ENCODE peak calls at places on chromosomes 1 and 21, in nine cellular contexts. Z, W, Q, I, A, O, F, M and B are unnamed samples.

GRCh38 chr1:170836146-170836545 is 99.2 kb upstream of the MROH9 start:
- DNase-seq in W (no peak), M (no peak), F (no peak), Z (peak), I (no peak), O (no peak), A (no peak), Q (no peak), B (no peak)

GRCh38 chr1:69568435-69569280 is 936 bp downstream of the LRRC7 start:
- DNase-seq in O (no peak), A (no peak), Q (peak), I (no peak), Z (no peak), M (no peak), F (peak), W (no peak), B (no peak)

GRCh38 chr1:216447898-216448568 is 24.8 kb upstream of the USH2A start:
- DNase-seq in M (no peak), O (no peak), W (no peak), F (no peak), A (no peak), Q (no peak), Z (peak), I (no peak), B (no peak)

GRCh38 chr1:84164156-84164555 is 20.1 kb downstream of the PRKACB start:
- DNase-seq in F (no peak), A (no peak), M (no peak), W (no peak), Z (no peak), Q (no peak), I (no peak), O (no peak), B (no peak)

GRCh38 chr1:231390071-231390470 is 32.0 kb downstream of the EGLN1 start:
- DNase-seq in W (no peak), F (no peak), A (no peak), Q (peak), I (no peak), M (no peak), O (no peak), Z (peak), B (no peak)

GRCh38 chr1:156528231-156528630 is 27.7 kb upstream of the MEF2D start:
- DNase-seq in O (no peak), W (no peak), F (no peak), M (no peak), Q (no peak), I (no peak), Z (no peak), A (no peak), B (no peak)

GRCh38 chr1:29145739-29146437 is 22.2 kb upstream of the TMEM200B start:
- DNase-seq in A (no peak), O (peak), W (peak), I (no peak), Z (peak), Q (no peak), F (no peak), M (no peak), B (no peak)

GRCh38 chr1:22143065-22143514 is at the start of gene WNT4:
- DNase-seq in I (no peak), M (no peak), O (peak), A (peak), W (no peak), Z (no peak), F (no peak), Q (no peak), B (no peak)

GRCh38 chr1:222095606-222096475 is 354.0 kb upstream of the DUSP10 start:
- DNase-seq in W (peak), Q (peak), Z (no peak), A (peak), O (no peak), F (peak), I (no peak), M (peak), B (no peak)

GRCh38 chr1:212699104-212699838 is 369 bp downstream of the BATF3 start:
- DNase-seq in O (peak), Q (peak), W (peak), I (no peak), Z (peak), A (peak), F (peak), M (peak), B (no peak)

GRCh38 chr1:36843906-36844610 is 190.3 kb downstream of the GRIK3 start:
- DNase-seq in I (no peak), Q (no peak), O (no peak), Z (no peak), M (no peak), W (no peak), A (no peak), F (no peak), B (no peak)

GRCh38 chr1:109239580-109240068 is 9.7 kb upstream of the CELSR2 start:
- DNase-seq in I (no peak), A (peak), O (no peak), Q (peak), Z (peak), M (no peak), F (peak), W (peak), B (no peak)

GRCh38 chr21:37562920-37563640 is 196.5 kb downstream of the DYRK1A start:
- DNase-seq in I (no peak), Z (no peak), A (peak), F (peak), O (peak), W (no peak), Q (no peak), M (no peak), B (no peak)

GRCh38 chr1:76425843-76426145 is 351.2 kb downstream of the ST6GALNAC3 start:
- DNase-seq in O (no peak), M (no peak), W (no peak), I (no peak), A (no peak), Q (peak), Z (peak), F (no peak), B (no peak)

GRCh38 chr1:235073331-235073967 is 55.2 kb downstream of the TOMM20 start:
- DNase-seq in O (no peak), F (no peak), A (peak), Z (no peak), I (no peak), M (peak), W (peak), Q (no peak), B (no peak)

GRCh38 chr1:183090386-183091006 is 67.3 kb downstream of the LAMC1 start:
- DNase-seq in W (no peak), Q (peak), Z (peak), M (peak), O (no peak), F (peak), I (no peak), A (peak), B (peak)

GRCh38 chr21:42092805-42093590 is 21.9 kb downstream of the UMODL1 start:
- DNase-seq in F (no peak), M (no peak), I (no peak), Q (no peak), Z (no peak), O (no peak), A (no peak), W (no peak), B (no peak)

GRCh38 chr1:215083408-215083961 is 948 bp downstream of the KCNK2 start:
- DNase-seq in O (peak), F (peak), A (no peak), M (no peak), W (no peak), Q (peak), I (no peak), Z (peak), B (no peak)

GRCh38 chr21:39523398-39523797 is 71.6 kb downstream of the SH3BGR start:
- DNase-seq in Z (no peak), I (no peak), O (no peak), A (peak), F (no peak), M (no peak), Q (no peak), W (no peak), B (no peak)

GRCh38 chr1:94553323-94553730 is 11.8 kb upstream of the F3 start:
- DNase-seq in I (no peak), Q (no peak), O (no peak), M (no peak), F (no peak), Z (peak), A (peak), W (no peak), B (no peak)

GRCh38 chr1:60657926-60658325 is 424.4 kb upstream of the NFIA start:
- DNase-seq in A (no peak), Q (no peak), F (no peak), M (no peak), O (no peak), W (no peak), I (no peak), Z (no peak), B (no peak)

GRCh38 chr1:53851571-53852282 is 13.6 kb upstream of the NDC1 start:
- DNase-seq in Z (no peak), I (no peak), W (no peak), M (no peak), Q (no peak), A (peak), F (no peak), O (no peak), B (no peak)

GRCh38 chr1:204775546-204775945 is 90.0 kb upstream of the LRRN2 start:
- DNase-seq in Z (no peak), I (no peak), O (no peak), Q (no peak), W (no peak), F (no peak), A (no peak), M (no peak), B (no peak)

GRCh38 chr1:245458761-245459174 is 304.0 kb downstream of the KIF26B start:
- DNase-seq in A (no peak), O (peak), I (no peak), Q (no peak), W (no peak), F (no peak), M (no peak), Z (peak), B (no peak)

GRCh38 chr1:24294757-24295371 is 24.3 kb upstream of the GRHL3 start:
- DNase-seq in M (peak), F (no peak), Q (peak), Z (no peak), O (peak), A (peak), I (no peak), W (peak), B (peak)

GRCh38 chr1:2977886-2978611 is 43.2 kb upstream of the ACTRT2 start:
- DNase-seq in W (no peak), F (no peak), O (peak), A (no peak), Z (no peak), Q (no peak), M (no peak), I (no peak), B (no peak)

GRCh38 chr1:51963592-51964308 is 26.8 kb downstream of the RAB3B start:
- DNase-seq in F (no peak), M (no peak), W (no peak), O (no peak), Z (no peak), I (no peak), Q (peak), A (no peak), B (no peak)

GRCh38 chr1:224065455-224065854 is 48.5 kb upstream of the FBXO28 start:
- DNase-seq in I (no peak), M (no peak), A (peak), W (no peak), Z (peak), F (no peak), Q (no peak), O (no peak), B (no peak)

GRCh38 chr1:81695741-81696140 is 105.0 kb upstream of the ADGRL2 start:
- DNase-seq in F (peak), Q (peak), O (peak), I (no peak), A (no peak), M (no peak), W (peak), Z (peak), B (peak)

GRCh38 chr1:40595623-40596022 is 64.2 kb downstream of the ZNF684 start:
- DNase-seq in Q (no peak), F (no peak), O (no peak), A (no peak), I (no peak), W (no peak), M (no peak), Z (no peak), B (no peak)

GRCh38 chr1:29698033-29698432 is 461.7 kb downstream of the PTPRU start:
- DNase-seq in Q (no peak), O (peak), Z (peak), F (no peak), I (no peak), A (no peak), W (peak), M (no peak), B (no peak)

GRCh38 chr1:15056515-15057285 is 96.8 kb upstream of the TMEM51 start:
- DNase-seq in W (no peak), Q (no peak), A (no peak), Z (peak), F (no peak), M (no peak), O (peak), I (no peak), B (no peak)

GRCh38 chr1:219798283-219799030 is 129.9 kb downstream of the SLC30A10 start:
- DNase-seq in Q (no peak), A (no peak), I (no peak), F (no peak), M (no peak), O (no peak), W (no peak), Z (peak), B (no peak)

GRCh38 chr1:206736878-206737728 is 33.5 kb upstream of the IL19 start:
- DNase-seq in W (no peak), A (no peak), I (no peak), M (no peak), Q (no peak), Z (no peak), O (no peak), F (no peak), B (no peak)

GRCh38 chr1:206741142-206741701 is 29.4 kb upstream of the IL19 start:
- DNase-seq in F (no peak), I (no peak), A (no peak), O (no peak), M (no peak), Q (no peak), Z (no peak), W (no peak), B (no peak)

GRCh38 chr1:206738370-206739366 is 31.9 kb upstream of the IL19 start:
- DNase-seq in O (no peak), F (no peak), M (no peak), Q (no peak), Z (peak), I (no peak), W (peak), A (peak), B (no peak)

GRCh38 chr1:206737729-206738222 is 32.8 kb upstream of the IL19 start:
- DNase-seq in Z (no peak), F (peak), M (no peak), O (peak), A (no peak), W (no peak), Q (no peak), I (no peak), B (no peak)

DNA sequence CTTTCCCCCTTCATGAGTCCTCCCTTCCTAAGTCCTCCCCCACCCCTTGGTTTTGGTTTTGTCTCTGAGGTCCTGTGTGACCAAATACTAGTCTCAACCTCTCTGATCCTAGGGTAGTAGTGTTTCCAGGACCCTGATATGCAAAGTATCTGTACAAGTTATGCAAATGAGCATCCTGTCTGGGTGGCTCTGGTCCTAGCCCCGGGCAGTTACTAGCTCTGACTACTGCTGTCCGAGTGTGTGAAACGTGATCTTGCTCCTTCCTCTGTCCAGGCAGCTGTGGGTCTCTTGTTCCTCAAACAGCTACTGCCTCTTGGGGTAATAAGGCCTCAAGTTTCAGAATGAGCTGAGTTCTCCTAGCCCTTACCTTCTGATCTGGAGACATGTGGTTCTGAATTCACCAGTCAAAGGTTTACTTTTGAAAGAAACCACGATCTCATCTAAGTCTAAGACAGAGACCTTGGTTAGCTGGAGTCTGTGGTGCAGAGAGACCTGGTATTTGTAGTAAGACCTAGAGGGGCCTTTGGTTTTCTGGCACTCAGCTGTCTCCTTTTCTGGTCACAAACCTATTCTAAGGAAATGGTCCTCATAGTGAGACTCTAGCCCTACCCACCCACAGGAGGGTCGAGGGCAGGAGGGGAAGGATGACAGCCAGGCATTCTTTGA is 31.0 kb upstream of the IL19 start:
- DNase-seq in I (no peak), W (no peak), A (no peak), Z (peak), M (no peak), F (no peak), O (no peak), Q (no peak), B (no peak)
- H3K4me3 ChIP-seq in I (no peak), W (no peak), A (no peak), Z (no peak), M (no peak), F (no peak), O (no peak), Q (no peak), B (no peak)

DNA sequence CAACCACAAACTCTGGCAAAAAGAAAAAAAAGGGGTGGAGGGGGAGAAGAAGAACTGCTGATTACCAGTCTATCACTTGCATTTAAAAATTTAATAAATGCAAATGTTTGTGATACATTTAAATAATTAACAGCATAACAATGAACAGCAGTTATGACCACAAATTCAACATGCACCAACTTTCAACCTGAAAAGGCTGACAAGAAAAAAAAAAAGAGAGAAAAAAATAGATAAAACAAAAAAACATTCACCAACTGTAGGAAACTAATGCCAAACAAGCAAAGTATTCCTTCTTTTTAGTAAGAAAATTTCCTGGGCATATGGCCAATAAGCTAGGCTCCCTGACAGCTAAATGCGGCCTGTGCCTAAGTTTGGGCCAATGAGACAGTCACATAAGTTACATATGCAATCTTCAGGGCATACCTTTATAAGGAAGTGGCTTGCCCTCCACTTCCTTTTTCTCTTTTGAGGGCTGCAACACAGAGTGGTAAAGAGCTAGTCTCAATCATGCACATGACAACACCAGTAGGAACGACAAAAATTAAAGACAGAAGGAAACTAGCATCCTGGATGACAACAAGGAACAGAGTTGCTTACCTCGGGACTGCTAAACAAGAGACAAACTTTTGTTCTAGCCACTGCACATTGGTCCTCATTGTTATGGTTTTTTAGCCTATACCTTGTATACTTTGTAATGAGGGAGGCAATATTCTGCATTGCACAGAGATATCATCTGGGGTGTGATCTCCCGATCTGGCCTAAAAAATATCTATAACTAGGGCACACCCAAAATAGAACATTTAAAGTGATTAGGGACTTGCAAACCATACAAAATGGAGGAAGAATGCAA is 24.2 kb upstream of the PHTF1 start:
- DNase-seq in Q (peak), W (no peak), A (peak), O (peak), Z (peak), I (no peak), M (peak), F (peak), B (no peak)
- TF ChIP-seq POLR2A in Q (no peak), W (no peak), A (no peak), O (no peak), Z (no peak), I (peak), M (no peak), F (no peak), B (no peak)

GRCh38 chr1:112509005-112509659 is 367 bp downstream of the WNT2B start:
- DNase-seq in A (peak), Q (peak), I (no peak), O (no peak), Z (no peak), F (no peak), W (no peak), M (no peak), B (no peak)
- H3K27ac ChIP-seq in A (no peak), Q (no peak), I (peak), O (no peak), Z (no peak), F (peak), W (peak), M (no peak), B (no peak)

GRCh38 chr1:91948501-91949355 is 473 bp upstream of the BRDT start:
- DNase-seq in M (no peak), O (no peak), Q (no peak), I (no peak), W (no peak), F (peak), Z (no peak), A (no peak), B (no peak)
- H3K4me3 ChIP-seq in M (no peak), O (no peak), Q (no peak), I (no peak), W (no peak), F (peak), Z (no peak), A (no peak), B (no peak)